ENCODE peak calls at places on chromosomes 11 and 22, in five cellular contexts. F, G, D, Q and C are unnamed samples.

GRCh38 chr22:45994516-45995404 is 17.8 kb upstream of the WNT7B start:
- DNase-seq in F (peak; percentile 89), D (peak; percentile 80), Q (peak; percentile 67), G (peak; percentile 84), C (peak; percentile 86)

GRCh38 chr11:11856638-11857037 is 14.9 kb downstream of the USP47 start:
- DNase-seq in Q (peak; percentile 56), F (no peak), G (no peak), D (no peak), C (peak; percentile 29)

GRCh38 chr11:45184640-45185039 is 38.2 kb downstream of the PRDM11 start:
- DNase-seq in Q (no peak), F (no peak), G (no peak), D (no peak), C (no peak)

GRCh38 chr11:125918140-125918840 is 14.0 kb downstream of the DDX25 start:
- DNase-seq in Q (no peak), G (no peak), F (no peak), D (no peak), C (no peak)

GRCh38 chr11:26247340-26247739 is 84.6 kb upstream of the ANO3 start:
- DNase-seq in D (no peak), G (no peak), F (no peak), Q (no peak), C (no peak)

GRCh38 chr11:69704508-69705245 is 855 bp upstream of the FGF19 start:
- DNase-seq in Q (peak; percentile 11), F (no peak), D (no peak), G (no peak), C (no peak)

GRCh38 chr11:2462092-2462985 is 17.5 kb downstream of the KCNQ1 start:
- DNase-seq in F (no peak), D (no peak), G (peak; percentile 23), Q (no peak), C (no peak)

GRCh38 chr11:18312663-18313420 is 9.1 kb downstream of the HPS5 start:
- DNase-seq in D (no peak), F (no peak), G (no peak), Q (no peak), C (no peak)

GRCh38 chr11:131951146-131951545 is 580.7 kb downstream of the NTM start:
- DNase-seq in F (no peak), Q (no peak), G (no peak), D (no peak), C (no peak)

GRCh38 chr11:126793596-126793995 is 207.0 kb downstream of the KIRREL3 start:
- DNase-seq in F (no peak), G (no peak), Q (no peak), D (no peak), C (no peak)

GRCh38 chr11:68373810-68374501 is 61.6 kb downstream of the LRP5 start:
- DNase-seq in G (no peak), D (no peak), Q (no peak), F (peak; percentile 31), C (no peak)